ENCODE peak calls at places on chromosomes 6 and 20, in seven cellular contexts. N is body of pancreas, M is adrenal gland, D is IMR-90, O is heart left ventricle, V is Peyer's patch, A is GM12878. H is an unnamed sample. For H3K4me1, the result is how much of the 10 kb centered on the place peaks cover.

GRCh38 chr20:32622585-32623468 is 37.7 kb upstream of the NOL4L start:
- DNase-seq in N (no peak), M (no peak), D (no peak), O (no peak), V (peak), A (no peak), H (no peak)

GRCh38 chr6:84522135-84522535 is 242.3 kb downstream of the TBX18 start:
- DNase-seq in N (no peak), M (peak), D (peak), O (no peak), V (no peak), A (no peak), H (no peak)

GRCh38 chr6:5234869-5235268 is 25.9 kb downstream of the LYRM4 start:
- DNase-seq in N (no peak), M (no peak), D (no peak), O (no peak), V (no peak), A (no peak), H (no peak)

GRCh38 chr6:7050911-7051779 is 56.6 kb upstream of the RREB1 start:
- DNase-seq in N (peak), M (peak), D (peak), O (peak), V (peak), A (no peak), H (peak)

GRCh38 chr6:56478202-56478601 is 164.5 kb downstream of the DST start:
- DNase-seq in N (no peak), M (peak), D (no peak), O (no peak), V (no peak), A (no peak), H (no peak)

GRCh38 chr20:38317422-38317821 is 13.5 kb downstream of the BPI start:
- DNase-seq in N (no peak), M (no peak), D (no peak), O (no peak), V (no peak), A (no peak), H (no peak)

GRCh38 chr6:125485757-125486156 is 184.0 kb upstream of the HDDC2 start:
- DNase-seq in N (no peak), M (no peak), D (no peak), O (no peak), V (no peak), A (no peak), H (no peak)

GRCh38 chr20:2137552-2138201 is 36.0 kb downstream of the STK35 start:
- DNase-seq in N (no peak), M (peak), D (peak), O (no peak), V (no peak), A (no peak), H (no peak)

GRCh38 chr6:19812512-19813119 is 24.6 kb upstream of the ID4 start:
- DNase-seq in N (peak), M (no peak), D (peak), O (no peak), V (no peak), A (no peak), H (no peak)

GRCh38 chr6:150883521-150883920 is 18.0 kb downstream of the MTHFD1L start:
- DNase-seq in N (no peak), M (no peak), D (peak), O (no peak), V (no peak), A (no peak), H (no peak)

GRCh38 chr20:44433751-44434538 is 41.7 kb upstream of the TTPAL start:
- DNase-seq in N (peak), M (peak), D (no peak), O (no peak), V (peak), A (no peak), H (no peak)

GRCh38 chr6:84554706-84555105 is 209.7 kb downstream of the TBX18 start:
- DNase-seq in N (no peak), M (no peak), D (no peak), O (no peak), V (no peak), A (no peak), H (no peak)

GRCh38 chr6:42446370-42446769 is 5.4 kb downstream of the TRERF1 start:
- DNase-seq in N (no peak), M (no peak), D (no peak), O (no peak), V (no peak), A (no peak), H (no peak)

GRCh38 chr6:42441661-42442081 is 10.1 kb downstream of the TRERF1 start:
- DNase-seq in N (no peak), M (no peak), D (peak), O (no peak), V (no peak), A (no peak), H (no peak)

GRCh38 chr6:42441059-42441471 is 10.7 kb downstream of the TRERF1 start:
- DNase-seq in N (no peak), M (peak), D (peak), O (no peak), V (no peak), A (no peak), H (peak)

GRCh38 chr6:42440027-42440426 is 11.7 kb downstream of the TRERF1 start:
- DNase-seq in N (no peak), M (no peak), D (peak), O (no peak), V (no peak), A (no peak), H (no peak)

GRCh38 chr6:42443312-42444075 is 8.2 kb downstream of the TRERF1 start:
- DNase-seq in N (no peak), M (no peak), D (no peak), O (no peak), V (no peak), A (no peak), H (peak)
- H3K4me3 ChIP-seq in N (no peak), M (no peak), D (no peak), O (peak), V (no peak), A (no peak), H (no peak)

GRCh38 chr6:32178547-32179440 is 589 bp downstream of the RNF5 start:
- DNase-seq in N (no peak), M (no peak), D (no peak), O (no peak), V (no peak), A (no peak), H (no peak)

GRCh38 chr6:32177182-32177787 is 920 bp upstream of the RNF5 start:
- DNase-seq in N (no peak), M (peak), D (no peak), O (no peak), V (no peak), A (no peak), H (no peak)

GRCh38 chr6:32179746-32180405 is 1.7 kb downstream of the RNF5 start:
- DNase-seq in N (no peak), M (peak), D (no peak), O (no peak), V (no peak), A (no peak), H (no peak)

GRCh38 chr6:32176476-32177181 is 745 bp upstream of the AGPAT1 start:
- DNase-seq in N (no peak), M (no peak), D (peak), O (no peak), V (no peak), A (no peak), H (no peak)

DNA sequence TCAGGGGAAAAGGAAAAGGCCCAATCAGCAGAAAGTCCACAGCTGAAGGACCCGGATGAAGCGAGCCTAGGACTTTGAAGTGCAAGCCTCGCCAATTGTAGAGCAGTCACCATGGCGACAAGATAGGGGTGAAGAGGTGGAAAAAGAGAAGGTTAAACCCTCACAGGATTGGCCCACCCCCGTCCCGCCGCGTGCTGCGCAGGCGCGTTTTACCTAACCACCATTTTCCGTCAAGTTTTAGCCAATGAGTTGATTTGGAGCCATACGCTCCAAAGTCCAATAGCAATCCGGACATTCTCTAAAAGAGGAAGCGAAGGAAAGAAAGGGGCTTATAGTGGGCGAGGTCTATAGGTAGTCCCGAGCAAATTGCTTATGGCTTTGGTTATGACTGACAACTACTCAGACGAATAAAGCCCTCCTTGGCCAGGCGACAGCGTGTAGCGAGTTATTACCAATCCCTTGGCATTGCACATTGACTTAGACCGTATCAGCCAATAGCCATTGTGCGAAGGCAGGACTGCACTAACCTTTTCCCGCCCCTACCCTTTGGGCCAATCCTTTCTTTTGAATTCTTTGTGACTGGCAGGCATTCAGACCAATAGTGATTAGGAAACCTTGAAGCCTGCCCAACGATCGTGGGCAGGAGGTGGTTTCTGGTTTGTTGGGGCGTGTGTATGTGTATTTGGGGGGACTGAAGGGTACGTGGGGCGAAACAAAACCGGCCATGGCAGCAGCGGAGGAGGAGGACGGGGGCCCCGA is at the start of gene RNF5:
- DNase-seq in N (peak), M (peak), D (peak), O (peak), V (peak), A (peak), H (peak)
- TF ChIP-seq POLR2A in N (peak), M (no peak), D (peak), O (peak), V (peak), A (no peak), H (peak)

GRCh38 chr6:132498638-132499037 is 14.3 kb downstream of the STX7 start:
- DNase-seq in N (no peak), M (no peak), D (no peak), O (no peak), V (no peak), A (peak), H (no peak)
- H3K4me1 ChIP-seq in N (under half), M (under half), D (under half), O (under half), V (under half), A (half or more), H (under half)

DNA sequence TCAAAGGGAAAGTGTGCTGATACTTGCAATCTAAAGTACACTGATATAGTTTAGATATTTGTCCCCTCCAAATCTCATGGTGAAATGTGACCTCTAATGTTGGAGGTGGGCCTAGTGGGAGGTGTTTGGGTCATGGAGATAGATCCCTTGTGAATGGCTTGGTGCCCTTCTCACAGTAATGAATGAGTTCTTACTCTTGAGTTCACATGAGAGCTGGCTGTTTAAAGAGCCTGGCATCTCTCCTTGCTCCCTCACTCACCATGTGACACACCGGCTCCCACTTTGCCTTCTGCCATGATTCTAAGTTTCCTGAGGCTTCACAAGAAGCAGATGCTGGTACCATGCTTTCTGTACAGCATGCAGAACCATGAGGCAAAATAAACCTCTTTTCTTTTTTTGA is 78.1 kb downstream of the REPS1 start:
- DNase-seq in N (no peak), M (no peak), D (no peak), O (no peak), V (no peak), A (no peak), H (no peak)
- H3K4me3 ChIP-seq in N (no peak), M (no peak), D (no peak), O (no peak), V (no peak), A (no peak), H (no peak)

DNA sequence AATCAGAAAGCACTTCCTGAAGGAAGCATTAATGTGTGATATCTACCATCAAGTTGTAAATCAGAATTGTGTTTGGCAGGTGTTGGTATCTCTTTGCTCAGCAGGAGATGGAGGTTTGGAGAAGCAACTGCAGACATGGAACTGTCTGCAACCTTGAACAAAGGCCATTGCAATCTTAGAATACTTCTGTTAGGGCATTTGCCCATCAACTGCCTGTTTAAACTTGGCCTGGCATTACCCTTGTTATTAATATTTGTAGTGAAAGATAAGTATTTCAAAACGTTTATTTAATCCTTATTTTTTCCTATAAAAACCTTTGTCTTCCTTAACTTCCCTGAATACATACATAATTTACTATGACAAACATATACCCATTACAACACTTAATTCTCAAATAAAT is 14.1 kb downstream of the GSTA5 start:
- DNase-seq in N (no peak), M (no peak), D (no peak), O (no peak), V (no peak), A (no peak), H (no peak)
- TF ChIP-seq POLR2A in N (no peak), M (no peak), D (no peak), O (no peak), V (no peak), A (no peak), H (no peak)

DNA sequence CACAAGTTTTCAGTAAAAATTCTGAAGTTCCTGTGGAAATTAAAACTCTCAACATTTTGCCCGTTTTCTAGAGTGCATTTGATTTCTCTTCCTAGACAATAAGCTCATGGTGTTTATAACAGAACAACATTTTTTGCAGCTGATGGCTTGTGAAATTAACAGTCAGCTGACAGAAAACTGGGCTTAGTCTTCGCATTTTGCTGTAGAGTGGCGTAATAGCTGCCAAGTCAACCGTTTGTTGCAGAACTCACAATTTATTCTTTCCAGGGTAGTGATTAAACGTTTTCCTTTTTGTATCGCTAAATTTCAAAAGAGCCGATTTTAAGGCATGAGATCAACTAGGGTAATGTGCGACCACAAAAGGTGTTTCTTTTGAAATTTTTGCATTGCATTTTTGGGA is 1.4 kb downstream of the SPO11 start:
- DNase-seq in N (no peak), M (no peak), D (no peak), O (no peak), V (no peak), A (no peak), H (no peak)
- H3K4me1 ChIP-seq in N (under half), M (under half), D (under half), O (under half), V (under half), A (under half), H (under half)

DNA sequence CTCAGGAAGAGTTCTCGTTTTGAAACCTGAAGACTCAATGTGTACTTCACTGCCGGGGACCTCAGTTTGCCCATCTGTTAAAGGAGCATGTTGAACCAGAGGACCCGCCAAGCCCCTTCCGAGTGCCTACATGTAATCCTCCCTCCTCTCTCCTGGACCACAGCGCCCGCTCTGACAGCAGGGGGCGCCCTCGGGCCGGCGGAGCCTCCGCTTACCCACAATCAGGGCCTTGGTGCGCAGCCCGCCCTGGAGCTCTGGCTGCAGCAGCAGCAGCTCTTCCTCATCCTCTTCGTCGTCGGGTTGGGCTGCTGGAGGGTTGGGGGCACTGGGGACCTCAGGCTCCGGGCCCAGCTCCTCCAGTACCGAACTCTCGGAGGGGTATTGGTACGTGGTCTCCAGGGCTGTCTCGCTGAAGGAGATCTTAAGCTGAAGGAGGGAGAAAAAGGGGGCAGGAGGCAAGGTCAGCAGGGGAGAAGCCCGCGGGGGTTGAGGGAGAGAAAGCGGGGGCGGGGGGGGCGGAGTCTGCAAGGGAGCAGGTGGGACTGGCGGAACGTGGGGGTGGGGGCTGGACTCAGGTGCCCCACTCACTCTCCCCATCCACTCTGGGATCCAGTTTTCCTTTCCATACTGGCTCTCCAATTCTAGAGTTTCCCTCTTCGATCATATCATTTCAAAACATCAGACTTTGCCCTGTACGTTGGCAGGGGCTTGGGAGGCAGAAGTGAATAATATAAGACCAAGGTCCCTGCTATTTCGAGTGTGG is 6.3 kb upstream of the DHX16 start:
- DNase-seq in N (peak), M (peak), D (peak), O (peak), V (peak), A (no peak), H (peak)
- H3K4me3 ChIP-seq in N (no peak), M (no peak), D (no peak), O (peak), V (peak), A (peak), H (peak)

GRCh38 chr6:109349419-109349987 is 32.8 kb downstream of the CD164 start:
- DNase-seq in N (peak), M (peak), D (peak), O (no peak), V (peak), A (no peak), H (no peak)
- TF ChIP-seq POLR2A in N (no peak), M (no peak), D (no peak), O (no peak), V (peak), A (no peak), H (no peak)

GRCh38 chr20:50214226-50215024 is 23.8 kb downstream of the CEBPB start:
- DNase-seq in N (no peak), M (no peak), D (no peak), O (no peak), V (no peak), A (no peak), H (no peak)
- H3K4me1 ChIP-seq in N (under half), M (under half), D (under half), O (under half), V (under half), A (under half), H (under half)